ENCODE peak calls at places on chromosome 15, in ten cellular contexts. B is OCI-LY7, G is cardiac fibroblast, T is GM13976, Q is A549, V is HCT116, R is K562, D is Caco-2, S is glutamatergic neuron, K is tibial nerve. Y is an unnamed sample.

GRCh38 chr15:80906159-80906775 is 83.4 kb downstream of the MESD start:
- DNase-seq in D (no peak), S (no peak), T (no peak), G (no peak), K (no peak), R (no peak), V (peak), B (no peak), Q (no peak), Y (no peak)

GRCh38 chr15:49860101-49860500 is 239.3 kb downstream of the DTWD1 start:
- DNase-seq in Q (no peak), T (no peak), S (no peak), G (peak), V (no peak), R (no peak), K (no peak), B (no peak), D (no peak), Y (no peak)

GRCh38 chr15:59313703-59314332 is 58.9 kb downstream of the MYO1E start:
- DNase-seq in V (no peak), Q (peak), T (peak), D (no peak), S (no peak), K (peak), G (no peak), R (no peak), B (no peak), Y (no peak)

GRCh38 chr15:23642413-23643044 is 5.1 kb downstream of the MAGEL2 start:
- DNase-seq in T (peak), K (no peak), R (peak), G (peak), V (peak), Q (peak), D (peak), B (peak), S (peak), Y (peak)

GRCh38 chr15:89068325-89068784 is 19.9 kb upstream of the ABHD2 start:
- DNase-seq in V (no peak), T (peak), K (peak), R (no peak), S (no peak), G (peak), B (no peak), Q (no peak), D (no peak), Y (no peak)

GRCh38 chr15:53453253-53454105 is 306.0 kb downstream of the WDR72 start:
- DNase-seq in G (no peak), T (no peak), V (no peak), K (no peak), R (no peak), Q (no peak), S (no peak), D (peak), B (no peak), Y (no peak)

GRCh38 chr15:77841376-77841775 is 208.7 kb upstream of the LINGO1 start:
- DNase-seq in T (no peak), Q (no peak), D (no peak), V (no peak), R (no peak), S (no peak), G (no peak), K (no peak), B (no peak), Y (no peak)

GRCh38 chr15:66775127-66776105 is 73.4 kb downstream of the SMAD6 start:
- DNase-seq in K (no peak), R (no peak), S (no peak), V (no peak), B (no peak), Q (no peak), T (no peak), G (peak), D (no peak), Y (no peak)

GRCh38 chr15:68209272-68209671 is 4.1 kb upstream of the CALML4 start:
- DNase-seq in D (no peak), G (no peak), K (no peak), V (no peak), T (no peak), B (no peak), S (no peak), Q (no peak), R (no peak), Y (no peak)

GRCh38 chr15:47411733-47412530 is 305.4 kb upstream of the SEMA6D start:
- DNase-seq in V (no peak), K (no peak), S (no peak), B (no peak), Q (no peak), R (no peak), T (no peak), D (no peak), G (no peak), Y (no peak)

GRCh38 chr15:59976480-59976879 is 27.6 kb upstream of the FOXB1 start:
- DNase-seq in S (no peak), K (no peak), V (no peak), R (no peak), Q (no peak), D (no peak), T (no peak), B (peak), G (no peak), Y (no peak)

GRCh38 chr15:35963316-35963715 is 417.4 kb upstream of the DPH6 start:
- DNase-seq in D (no peak), T (no peak), B (no peak), S (no peak), K (no peak), R (no peak), Q (no peak), V (no peak), G (peak), Y (no peak)

GRCh38 chr15:84810073-84810840 is 6.9 kb upstream of the ALPK3 start:
- DNase-seq in T (no peak), G (no peak), B (no peak), D (no peak), S (peak), V (no peak), K (no peak), Q (no peak), R (no peak), Y (no peak)

GRCh38 chr15:77476999-77477398 is 56.3 kb downstream of the HMG20A start:
- DNase-seq in Q (no peak), R (no peak), S (no peak), V (no peak), G (peak), T (no peak), K (no peak), D (no peak), B (no peak), Y (no peak)

GRCh38 chr15:70099966-70100494 is 2.3 kb upstream of the TLE3 start:
- DNase-seq in V (peak), Q (no peak), D (no peak), K (no peak), S (no peak), G (no peak), T (peak), B (peak), R (no peak), Y (no peak)

GRCh38 chr15:25439456-25439836 is 622 bp upstream of the UBE3A start:
- DNase-seq in V (peak), G (peak), K (no peak), D (no peak), Q (no peak), T (peak), R (peak), S (no peak), B (peak), Y (no peak)

GRCh38 chr15:101637038-101637437 is 15.1 kb downstream of the TM2D3 start:
- DNase-seq in T (no peak), D (no peak), G (no peak), R (no peak), S (no peak), Q (no peak), V (no peak), B (no peak), K (no peak), Y (no peak)

GRCh38 chr15:71109130-71109529 is 6.1 kb upstream of the THSD4 start:
- DNase-seq in G (peak), Q (no peak), V (no peak), B (no peak), S (no peak), K (no peak), T (no peak), D (no peak), R (no peak), Y (no peak)

GRCh38 chr15:55742498-55742926 is 440 bp downstream of the PRTG start:
- DNase-seq in S (no peak), D (no peak), B (no peak), G (peak), T (peak), K (no peak), Q (peak), R (no peak), V (no peak), Y (no peak)

GRCh38 chr15:24857777-24858176 is 97.0 kb upstream of the SNRPN start:
- DNase-seq in D (no peak), S (peak), T (no peak), B (no peak), R (no peak), V (no peak), G (no peak), K (no peak), Q (no peak), Y (no peak)

GRCh38 chr15:29083161-29083560 is 186.5 kb downstream of the NSMCE3 start:
- DNase-seq in V (no peak), B (no peak), R (no peak), D (no peak), S (no peak), G (no peak), T (no peak), K (no peak), Q (no peak), Y (no peak)

GRCh38 chr15:89652131-89652530 is 3.1 kb downstream of the KIF7 start:
- DNase-seq in B (no peak), R (no peak), T (no peak), K (no peak), D (no peak), V (no peak), G (no peak), S (no peak), Q (no peak), Y (no peak)

DNA sequence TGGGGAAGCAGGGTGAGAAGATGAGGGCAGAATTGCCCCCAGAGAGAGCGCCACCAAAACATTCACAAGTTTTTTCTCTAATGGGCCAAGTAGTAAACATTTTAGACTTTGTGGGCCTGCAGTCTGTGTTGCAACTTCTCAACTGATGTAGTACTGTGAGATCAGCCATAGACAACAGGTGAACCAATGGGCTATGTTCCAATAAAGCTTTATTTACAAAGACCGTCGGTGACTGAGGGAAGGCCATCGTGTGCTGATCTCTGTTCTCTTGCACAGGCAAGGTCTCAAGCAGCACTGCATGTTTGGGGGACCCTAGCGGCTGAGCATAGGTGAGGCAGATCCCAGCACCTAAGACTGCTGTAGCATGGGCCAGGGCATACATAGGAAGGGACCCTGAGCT is 225.4 kb upstream of the ST8SIA2 start:
- DNase-seq in G (no peak), T (no peak), S (no peak), R (no peak), B (no peak), D (no peak), V (no peak), K (no peak), Q (no peak), Y (no peak)
- TF ChIP-seq CTCF in G (no peak), T (no peak), S (no peak), R (no peak), B (no peak), D (no peak), V (no peak), K (no peak), Q (no peak), Y (no peak)

GRCh38 chr15:83378921-83379561 is 68.1 kb upstream of the SH3GL3 start:
- DNase-seq in K (no peak), D (no peak), B (no peak), Q (no peak), G (no peak), S (no peak), V (peak), T (no peak), R (no peak), Y (no peak)
- TF ChIP-seq CTCF in K (no peak), D (no peak), B (no peak), Q (no peak), G (no peak), S (no peak), V (no peak), T (no peak), R (no peak), Y (no peak)

GRCh38 chr15:52137432-52138357 is 25.1 kb upstream of the BCL2L10 start:
- DNase-seq in K (no peak), S (no peak), V (no peak), Q (no peak), R (peak), G (no peak), B (no peak), T (no peak), D (no peak), Y (no peak)

GRCh38 chr15:52136471-52136993 is 24.0 kb upstream of the BCL2L10 start:
- DNase-seq in G (peak), S (no peak), T (no peak), B (no peak), Q (no peak), V (no peak), R (no peak), D (no peak), K (no peak), Y (no peak)

GRCh38 chr15:52140646-52141045 is 28.1 kb upstream of the BCL2L10 start:
- DNase-seq in V (no peak), K (no peak), R (no peak), G (no peak), D (no peak), Q (no peak), B (no peak), S (no peak), T (no peak), Y (no peak)

GRCh38 chr15:52143862-52144261 is 31.3 kb upstream of the BCL2L10 start:
- DNase-seq in D (no peak), Q (no peak), B (no peak), T (no peak), K (no peak), V (no peak), G (peak), S (no peak), R (peak), Y (no peak)

DNA sequence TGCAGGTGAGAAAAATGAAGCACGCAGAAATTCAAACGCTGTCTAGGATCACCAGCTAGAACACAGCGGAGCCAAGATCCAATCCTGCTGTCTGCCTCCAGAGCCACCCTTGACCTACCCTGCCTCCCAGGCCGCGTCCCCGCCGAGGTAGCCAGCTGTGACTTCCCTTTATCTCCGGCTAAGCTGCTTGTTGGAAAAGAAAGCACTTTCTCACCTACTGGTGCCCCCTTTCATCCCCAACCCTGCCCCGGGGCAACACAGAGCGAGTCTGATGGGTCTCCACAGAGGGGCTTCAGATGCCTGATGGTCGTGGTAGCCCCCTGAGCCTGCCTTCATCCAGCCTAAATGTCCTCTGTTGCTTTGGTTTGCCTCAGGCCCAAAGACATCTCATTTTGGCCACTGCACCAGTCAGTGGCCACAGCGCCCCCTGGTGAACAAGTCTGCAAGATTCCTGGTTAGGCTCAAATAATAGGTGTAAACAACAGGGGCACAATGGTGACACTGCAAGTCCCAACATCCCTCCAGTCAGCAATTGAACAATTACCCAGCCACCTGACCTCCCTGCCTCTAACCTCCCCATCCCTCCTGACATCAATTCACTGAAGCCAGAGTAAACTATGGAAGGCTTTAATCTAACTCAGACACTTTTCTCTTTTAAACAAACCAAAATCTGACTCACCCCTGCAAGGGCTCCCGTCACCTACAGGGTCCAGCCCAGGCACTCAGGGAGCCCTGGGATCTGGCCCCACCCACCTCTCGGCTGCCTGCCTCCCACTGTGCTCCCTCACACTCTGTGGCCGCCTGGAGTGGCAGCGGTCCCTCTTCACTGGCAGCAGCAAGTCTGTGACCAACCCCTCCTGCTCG is 27.3 kb upstream of the BCL2L10 start:
- DNase-seq in K (peak), G (peak), R (peak), D (peak), V (peak), S (peak), B (peak), T (peak), Q (peak), Y (peak)
- TF ChIP-seq CTCF in K (peak), G (peak), R (peak), D (peak), V (peak), S (peak), B (peak), T (peak), Q (peak), Y (peak)

GRCh38 chr15:38864122-38864521 is 299.5 kb upstream of the RASGRP1 start:
- DNase-seq in B (no peak), T (no peak), G (peak), Q (no peak), S (no peak), R (no peak), D (peak), K (no peak), V (peak), Y (no peak)
- TF ChIP-seq CTCF in B (peak), T (no peak), G (peak), Q (no peak), S (no peak), R (peak), D (peak), K (no peak), V (peak), Y (no peak)

DNA sequence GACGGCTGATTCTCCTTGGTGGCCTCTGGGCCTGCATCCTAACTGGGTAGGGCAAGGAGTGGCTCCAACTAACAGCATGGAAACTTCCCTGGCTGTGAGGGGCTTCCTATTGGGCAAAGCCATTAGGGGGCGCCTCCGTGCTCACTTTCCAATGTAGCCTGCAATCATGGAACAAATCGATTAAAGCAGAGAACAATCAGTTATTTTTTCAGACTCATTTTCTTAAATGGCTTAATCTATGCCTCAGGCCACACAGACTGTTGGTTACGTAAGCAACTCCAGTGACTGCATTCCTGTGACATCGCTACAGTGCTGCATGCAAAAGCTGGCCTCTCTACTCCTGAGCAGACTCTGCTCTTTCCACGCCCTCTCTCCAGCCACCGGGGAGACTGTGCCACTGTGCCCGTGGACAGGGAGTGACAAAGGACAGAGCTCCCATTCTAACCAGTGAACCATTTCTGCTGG is 278.9 kb downstream of the KLF13 start:
- DNase-seq in K (no peak), R (no peak), T (no peak), S (peak), D (peak), B (no peak), V (no peak), Q (no peak), G (peak), Y (peak)
- TF ChIP-seq CTCF in K (no peak), R (peak), T (no peak), S (peak), D (no peak), B (peak), V (peak), Q (peak), G (peak), Y (peak)